ENCODE peak calls at places on chromosomes 1 and 21, in ten cellular contexts. N, R, X, V, U, Q, M, O, T and C are unnamed samples.

GRCh38 chr1:20771780-20772179 is 15.3 kb downstream of the HP1BP3 start:
- DNase-seq in N (no peak), R (no peak), X (no peak), V (no peak), U (no peak), Q (no peak), M (no peak), O (no peak), T (no peak), C (no peak)

GRCh38 chr21:33367309-33367973 is 35.8 kb upstream of the IFNGR2 start:
- DNase-seq in N (no peak), R (no peak), X (no peak), V (peak), U (no peak), Q (no peak), M (no peak), O (no peak), T (no peak), C (no peak)

GRCh38 chr1:52632732-52633290 is at the start of gene SHISAL2A:
- DNase-seq in N (peak), R (no peak), X (no peak), V (no peak), U (no peak), Q (peak), M (peak), O (peak), T (peak), C (peak)

GRCh38 chr21:20882462-20883415 is 115.5 kb upstream of the NCAM2 start:
- DNase-seq in N (peak), R (peak), X (peak), V (peak), U (peak), Q (peak), M (no peak), O (no peak), T (no peak), C (no peak)

GRCh38 chr1:206471993-206472392 is 1.7 kb downstream of the IKBKE start:
- DNase-seq in N (no peak), R (no peak), X (no peak), V (no peak), U (no peak), Q (peak), M (no peak), O (peak), T (no peak), C (no peak)

GRCh38 chr1:228646717-228647522 is 88.4 kb upstream of the RHOU start:
- DNase-seq in N (peak), R (no peak), X (peak), V (peak), U (peak), Q (peak), M (no peak), O (peak), T (peak), C (peak)

GRCh38 chr1:182629674-182630073 is 25.5 kb upstream of the RGS16 start:
- DNase-seq in N (no peak), R (no peak), X (no peak), V (no peak), U (no peak), Q (no peak), M (peak), O (peak), T (peak), C (peak)

GRCh38 chr1:3869751-3870301 is 12.6 kb downstream of the DFFB start:
- DNase-seq in N (no peak), R (no peak), X (no peak), V (peak), U (no peak), Q (peak), M (no peak), O (no peak), T (no peak), C (no peak)

GRCh38 chr1:93999806-94000205 is 90.6 kb upstream of the GCLM start:
- DNase-seq in N (no peak), R (no peak), X (no peak), V (no peak), U (no peak), Q (no peak), M (no peak), O (no peak), T (no peak), C (no peak)

GRCh38 chr1:23177438-23178380 is 9.1 kb upstream of the LUZP1 start:
- DNase-seq in N (peak), R (no peak), X (peak), V (peak), U (peak), Q (peak), M (peak), O (peak), T (peak), C (peak)

GRCh38 chr1:2985121-2985561 is 36.1 kb upstream of the ACTRT2 start:
- DNase-seq in N (peak), R (no peak), X (no peak), V (no peak), U (no peak), Q (no peak), M (no peak), O (no peak), T (no peak), C (no peak)

GRCh38 chr1:244865028-244865371 is 657 bp upstream of the HNRNPU start:
- DNase-seq in N (no peak), R (no peak), X (no peak), V (no peak), U (no peak), Q (no peak), M (no peak), O (no peak), T (no peak), C (peak)

GRCh38 chr1:205541161-205541886 is 36.9 kb downstream of the CDK18 start:
- DNase-seq in N (no peak), R (no peak), X (no peak), V (no peak), U (no peak), Q (no peak), M (no peak), O (no peak), T (no peak), C (no peak)

GRCh38 chr21:46356005-46356338 is 32.0 kb downstream of the PCNT start:
- DNase-seq in N (no peak), R (no peak), X (no peak), V (no peak), U (no peak), Q (no peak), M (no peak), O (no peak), T (no peak), C (no peak)

GRCh38 chr1:180175291-180175690 is 20.6 kb downstream of the QSOX1 start:
- DNase-seq in N (no peak), R (no peak), X (no peak), V (no peak), U (no peak), Q (no peak), M (no peak), O (no peak), T (no peak), C (no peak)

GRCh38 chr1:33000427-33001026 is 35.9 kb upstream of the RNF19B start:
- DNase-seq in N (no peak), R (no peak), X (no peak), V (no peak), U (no peak), Q (no peak), M (no peak), O (no peak), T (no peak), C (no peak)

GRCh38 chr1:54609301-54609921 is 13.9 kb downstream of the FAM151A start:
- DNase-seq in N (no peak), R (no peak), X (no peak), V (no peak), U (no peak), Q (no peak), M (no peak), O (no peak), T (no peak), C (no peak)

GRCh38 chr1:175000697-175001187 is 995 bp downstream of the CACYBP start:
- DNase-seq in N (no peak), R (no peak), X (no peak), V (no peak), U (no peak), Q (peak), M (no peak), O (no peak), T (no peak), C (no peak)

GRCh38 chr1:210477328-210477924 is 148.7 kb downstream of the HHAT start:
- DNase-seq in N (no peak), R (peak), X (peak), V (peak), U (peak), Q (peak), M (no peak), O (no peak), T (no peak), C (no peak)

GRCh38 chr1:239386453-239387303 is at the start of gene CHRM3:
- DNase-seq in N (peak), R (no peak), X (no peak), V (peak), U (no peak), Q (peak), M (no peak), O (no peak), T (no peak), C (no peak)